ENCODE peak calls at places on chromosomes 16 and 17, in ten cellular contexts. V is esophagus squamous epithelium, Z is sigmoid colon, U is K562, C is right lobe of liver, W is IMR-90, M is uterus, E is heart left ventricle, L is stomach, F is tibial nerve. N is an unnamed sample.

GRCh38 chr17:29645516-29646051 is 22.9 kb upstream of the CORO6 start:
- DNase-seq in V (no peak), Z (peak), U (no peak), C (no peak), W (peak), M (peak), E (peak), L (peak), F (peak), N (peak)

GRCh38 chr17:66268247-66268927 is 34.0 kb upstream of the PRKCA start:
- DNase-seq in V (no peak), Z (no peak), U (no peak), C (no peak), W (peak), M (no peak), E (no peak), L (no peak), F (no peak), N (no peak)

GRCh38 chr16:17431012-17431411 is 39.7 kb downstream of the XYLT1 start:
- DNase-seq in V (no peak), Z (no peak), U (no peak), C (no peak), W (peak), M (no peak), E (no peak), L (no peak), F (no peak), N (no peak)

GRCh38 chr16:23104032-23104955 is 45.0 kb downstream of the USP31 start:
- DNase-seq in V (no peak), Z (no peak), U (no peak), C (no peak), W (no peak), M (no peak), E (no peak), L (no peak), F (no peak), N (no peak)

GRCh38 chr16:57039148-57039812 is 49.9 kb downstream of the NLRC5 start:
- DNase-seq in V (no peak), Z (no peak), U (no peak), C (no peak), W (peak), M (no peak), E (no peak), L (no peak), F (no peak), N (no peak)

GRCh38 chr17:68318103-68318991 is 27.1 kb downstream of the ARSG start:
- DNase-seq in V (no peak), Z (no peak), U (no peak), C (no peak), W (peak), M (no peak), E (no peak), L (peak), F (no peak), N (peak)

GRCh38 chr17:2750721-2751120 is 1.3 kb upstream of the CCDC92B start:
- DNase-seq in V (no peak), Z (no peak), U (no peak), C (no peak), W (no peak), M (no peak), E (no peak), L (no peak), F (no peak), N (no peak)

GRCh38 chr16:72537684-72538083 is 365.7 kb upstream of the PMFBP1 start:
- DNase-seq in V (no peak), Z (no peak), U (no peak), C (no peak), W (peak), M (no peak), E (no peak), L (no peak), F (no peak), N (no peak)

GRCh38 chr17:1391577-1391976 is 8.4 kb downstream of the YWHAE start:
- DNase-seq in V (no peak), Z (peak), U (no peak), C (no peak), W (no peak), M (no peak), E (no peak), L (no peak), F (no peak), N (no peak)

GRCh38 chr17:45775576-45776011 is 8.5 kb upstream of the CRHR1 start:
- DNase-seq in V (no peak), Z (peak), U (no peak), C (peak), W (no peak), M (peak), E (peak), L (peak), F (no peak), N (peak)

GRCh38 chr16:15776572-15776971 is 80.3 kb downstream of the MYH11 start:
- DNase-seq in V (no peak), Z (no peak), U (no peak), C (no peak), W (no peak), M (no peak), E (no peak), L (no peak), F (no peak), N (no peak)

GRCh38 chr16:87924937-87925670 is 11.2 kb downstream of the CA5A start:
- DNase-seq in V (no peak), Z (no peak), U (no peak), C (no peak), W (no peak), M (no peak), E (no peak), L (peak), F (no peak), N (no peak)

GRCh38 chr16:87922250-87922871 is 14.0 kb downstream of the CA5A start:
- DNase-seq in V (no peak), Z (no peak), U (no peak), C (peak), W (no peak), M (no peak), E (peak), L (peak), F (no peak), N (peak)

GRCh38 chr16:87927195-87927562 is 9.2 kb downstream of the CA5A start:
- DNase-seq in V (no peak), Z (no peak), U (no peak), C (no peak), W (no peak), M (no peak), E (no peak), L (no peak), F (no peak), N (no peak)

GRCh38 chr16:87926246-87927194 is 9.8 kb downstream of the CA5A start:
- DNase-seq in V (no peak), Z (no peak), U (no peak), C (no peak), W (no peak), M (no peak), E (no peak), L (no peak), F (no peak), N (no peak)

GRCh38 chr16:87924041-87924851 is 12.1 kb downstream of the CA5A start:
- DNase-seq in V (no peak), Z (no peak), U (no peak), C (no peak), W (no peak), M (no peak), E (no peak), L (no peak), F (no peak), N (no peak)
- TF ChIP-seq POLR2A in V (no peak), Z (no peak), U (no peak), C (no peak), W (no peak), M (no peak), E (no peak), L (no peak), F (no peak), N (no peak)

GRCh38 chr16:30395155-30395991 is at the start of gene ZNF48:
- DNase-seq in V (no peak), Z (peak), U (peak), C (peak), W (peak), M (peak), E (peak), L (peak), F (peak), N (peak)
- TF ChIP-seq POLR2A in V (peak), Z (no peak), U (peak), C (peak), W (no peak), M (peak), E (no peak), L (no peak), F (peak), N (peak)

GRCh38 chr16:3612510-3613466 is 1.4 kb upstream of the SLX4 start:
- DNase-seq in V (no peak), Z (no peak), U (no peak), C (no peak), W (no peak), M (no peak), E (no peak), L (peak), F (no peak), N (no peak)

GRCh38 chr16:3608069-3608468 is 3.3 kb downstream of the SLX4 start:
- DNase-seq in V (no peak), Z (no peak), U (no peak), C (no peak), W (no peak), M (no peak), E (no peak), L (no peak), F (no peak), N (no peak)

GRCh38 chr16:3610698-3611144 is 685 bp downstream of the SLX4 start:
- DNase-seq in V (no peak), Z (no peak), U (no peak), C (no peak), W (no peak), M (no peak), E (no peak), L (no peak), F (no peak), N (no peak)

GRCh38 chr16:3609895-3610697 is 1.3 kb downstream of the SLX4 start:
- DNase-seq in V (no peak), Z (no peak), U (no peak), C (no peak), W (no peak), M (no peak), E (no peak), L (no peak), F (no peak), N (no peak)

DNA sequence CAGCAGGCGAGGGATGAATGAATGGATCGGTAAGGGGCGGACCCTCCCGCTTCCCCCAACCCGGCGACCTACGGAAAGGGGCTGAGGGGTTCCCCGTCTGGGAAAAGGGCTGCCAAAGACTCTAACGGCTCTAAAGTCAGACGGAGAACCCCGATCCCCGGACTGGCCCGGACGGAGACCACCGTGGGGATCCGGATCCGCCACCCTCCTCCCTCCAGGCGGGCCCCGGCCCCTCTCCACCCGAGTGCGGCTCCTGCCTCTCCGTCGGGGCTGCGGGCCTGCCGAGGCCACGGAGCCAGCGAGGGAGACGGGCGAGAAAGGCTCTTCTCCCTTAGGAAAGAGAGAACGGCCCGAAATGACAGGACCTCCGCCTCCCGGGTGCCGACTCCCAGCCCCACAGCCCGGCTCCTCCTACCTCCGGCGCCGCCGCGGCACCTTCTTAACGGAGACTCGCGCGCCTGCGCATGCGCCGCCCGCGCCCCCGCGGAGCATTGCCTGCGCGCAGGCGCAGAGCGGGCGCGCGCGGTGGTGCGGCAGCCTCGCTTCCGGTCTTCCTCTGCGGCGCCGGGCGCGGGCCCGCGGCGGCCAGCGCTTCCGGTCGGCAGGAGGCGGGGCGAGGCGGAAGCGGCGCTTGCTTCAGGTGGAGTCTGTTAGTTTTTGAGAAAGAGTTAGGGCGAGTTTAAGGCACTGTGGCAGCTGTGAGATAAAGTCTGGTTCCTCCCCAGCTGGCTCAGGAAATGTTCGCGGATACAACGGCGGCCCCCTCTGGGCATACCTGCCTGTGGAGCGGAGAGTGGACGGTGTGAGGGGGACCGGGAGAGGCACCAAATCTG is at the start of gene SLX4:
- DNase-seq in V (peak), Z (peak), U (peak), C (peak), W (peak), M (peak), E (peak), L (peak), F (peak), N (peak)
- TF ChIP-seq POLR2A in V (peak), Z (no peak), U (peak), C (peak), W (peak), M (peak), E (peak), L (no peak), F (peak), N (peak)

DNA sequence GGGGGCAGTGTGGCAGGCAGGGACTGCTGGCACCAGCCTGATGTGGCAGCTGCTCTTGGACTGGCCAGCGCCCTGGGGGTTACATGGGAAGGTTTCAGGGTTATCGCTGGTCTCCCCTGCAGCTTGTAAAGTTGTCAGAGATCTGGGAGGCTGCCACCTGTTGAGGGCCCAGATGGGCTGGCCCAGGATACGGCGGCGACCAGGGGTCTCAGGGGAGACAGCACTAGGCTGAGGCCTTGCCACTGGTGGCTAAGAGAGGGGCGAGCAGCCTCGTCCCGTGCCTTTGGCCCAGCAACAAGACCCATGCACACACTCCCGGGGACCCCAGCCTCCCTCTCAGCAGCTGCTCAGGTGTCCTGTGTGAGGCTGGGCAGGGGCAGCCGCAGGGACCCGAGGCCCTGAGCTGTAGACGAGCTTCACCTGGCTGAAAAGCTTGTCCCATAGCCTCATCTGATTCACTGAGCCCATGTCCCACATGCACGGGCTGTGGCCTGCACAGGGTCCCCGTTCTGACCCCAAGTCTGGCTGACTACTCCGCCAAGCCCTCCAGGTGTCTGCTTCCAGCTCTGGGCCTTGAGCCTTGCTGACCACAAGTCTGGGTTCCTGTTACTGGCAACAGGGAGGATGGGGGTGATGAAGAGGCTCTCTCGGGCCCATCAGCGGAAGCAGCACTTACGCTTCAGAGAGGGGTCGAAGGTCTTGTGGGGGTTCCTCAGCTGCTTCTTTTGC is 6.2 kb downstream of the DUS1L start:
- DNase-seq in V (no peak), Z (no peak), U (no peak), C (peak), W (no peak), M (no peak), E (peak), L (no peak), F (no peak), N (no peak)
- TF ChIP-seq POLR2A in V (no peak), Z (no peak), U (peak), C (no peak), W (no peak), M (no peak), E (no peak), L (no peak), F (no peak), N (no peak)

DNA sequence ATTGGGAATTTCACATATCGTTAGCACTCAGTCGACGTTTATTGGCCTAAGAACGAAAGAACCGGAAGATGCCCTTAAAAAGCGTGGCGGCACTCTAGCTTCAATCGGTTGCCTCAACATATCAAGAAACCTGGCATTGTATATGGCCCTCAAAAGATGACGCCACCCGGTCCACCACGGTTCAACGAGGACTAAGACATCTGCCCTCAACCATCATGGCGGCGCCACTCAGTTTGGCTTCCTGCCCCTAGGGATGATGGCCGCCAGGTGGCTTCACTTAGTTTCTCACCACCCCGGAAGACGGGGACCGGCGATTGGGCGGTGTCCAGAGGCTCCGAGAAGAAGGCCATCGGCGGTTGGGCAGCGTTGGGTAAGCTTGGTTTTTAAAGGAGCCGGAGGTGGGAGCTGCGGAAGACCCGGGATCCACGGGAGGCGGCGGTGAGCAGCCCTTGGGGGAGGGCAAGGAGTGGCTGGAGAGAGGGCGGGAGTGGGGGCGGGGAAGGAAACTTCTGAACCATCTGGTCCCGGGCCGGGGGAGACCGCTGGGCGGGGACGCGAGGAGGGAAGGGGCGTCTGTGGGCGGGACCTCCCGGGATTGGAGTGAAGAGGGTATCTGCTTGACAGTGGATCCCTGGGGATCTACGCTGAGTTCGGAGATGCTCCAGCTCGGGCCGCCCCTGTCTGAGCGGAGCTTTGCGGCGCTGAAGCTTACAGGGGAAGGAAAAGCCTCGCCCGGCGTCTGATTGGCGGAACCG is at the start of gene PRR14:
- DNase-seq in V (peak), Z (peak), U (peak), C (peak), W (peak), M (peak), E (peak), L (peak), F (peak), N (peak)
- TF ChIP-seq POLR2A in V (peak), Z (peak), U (peak), C (peak), W (no peak), M (peak), E (no peak), L (no peak), F (peak), N (peak)

GRCh38 chr17:82450357-82451106 is at the start of gene CYBC1:
- DNase-seq in V (peak), Z (peak), U (peak), C (peak), W (peak), M (peak), E (peak), L (peak), F (peak), N (peak)
- TF ChIP-seq POLR2A in V (peak), Z (peak), U (peak), C (peak), W (peak), M (peak), E (no peak), L (peak), F (peak), N (peak)

GRCh38 chr16:637081-638018 is 1.2 kb upstream of the METTL26 start:
- DNase-seq in V (no peak), Z (peak), U (peak), C (peak), W (peak), M (peak), E (peak), L (peak), F (peak), N (peak)

GRCh38 chr16:634996-635395 is 1.1 kb downstream of the METTL26 start:
- DNase-seq in V (no peak), Z (no peak), U (no peak), C (no peak), W (no peak), M (no peak), E (no peak), L (no peak), F (no peak), N (no peak)

GRCh38 chr16:635573-636205 is 416 bp downstream of the METTL26 start:
- DNase-seq in V (no peak), Z (no peak), U (no peak), C (no peak), W (no peak), M (no peak), E (no peak), L (no peak), F (no peak), N (no peak)

GRCh38 chr16:638034-638543 is 2.0 kb upstream of the METTL26 start:
- DNase-seq in V (no peak), Z (no peak), U (no peak), C (no peak), W (no peak), M (no peak), E (no peak), L (no peak), F (no peak), N (no peak)

DNA sequence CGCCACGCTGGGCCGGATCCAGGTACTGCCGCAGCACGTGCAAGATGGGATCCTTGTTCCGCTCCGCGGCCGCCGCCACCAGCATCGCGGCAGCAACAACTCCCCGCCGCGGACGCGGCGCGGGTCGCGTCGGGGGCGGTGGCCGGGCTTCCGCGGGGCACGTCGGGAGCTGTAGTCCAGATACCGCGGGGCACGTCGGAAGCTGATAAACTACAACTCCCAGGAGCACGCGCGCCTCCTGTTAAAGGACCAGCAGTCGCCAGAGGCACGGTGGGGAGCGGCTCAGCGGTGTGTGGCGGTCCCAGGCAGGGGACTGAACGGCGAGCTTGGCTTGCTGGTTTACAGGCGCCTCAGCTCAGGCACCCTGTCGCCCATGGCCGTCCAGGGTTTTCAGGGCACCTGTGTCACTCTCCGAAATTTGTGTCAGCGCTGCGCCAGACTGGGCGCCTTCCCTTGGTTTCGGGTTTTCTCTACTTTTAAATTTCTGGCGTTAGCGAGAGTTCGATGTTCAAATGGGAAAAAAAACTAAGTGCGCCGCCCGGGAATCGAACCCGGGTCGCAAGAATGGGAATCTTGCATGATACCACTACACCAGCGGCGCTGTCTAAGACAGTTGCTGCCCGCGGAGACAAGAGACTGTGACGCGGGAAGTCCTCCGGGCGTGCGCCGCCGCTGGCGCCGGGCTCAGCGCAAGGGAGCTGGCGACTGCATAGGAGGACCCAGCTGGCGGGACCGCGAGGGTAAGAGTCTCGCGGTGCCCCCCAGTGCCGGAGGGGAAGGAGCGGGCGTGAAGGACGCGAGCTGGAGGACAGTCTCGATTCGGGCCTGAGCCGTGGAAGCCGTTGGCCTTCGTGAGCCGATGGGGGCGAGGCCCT is at the start of gene METTL26:
- DNase-seq in V (peak), Z (peak), U (peak), C (peak), W (peak), M (peak), E (peak), L (peak), F (peak), N (peak)
- TF ChIP-seq POLR2A in V (peak), Z (peak), U (peak), C (peak), W (peak), M (peak), E (no peak), L (no peak), F (peak), N (peak)